ENCODE peak calls at places on chromosomes 3 and 15, in seven cellular contexts. U is foreskin fibroblast; X is BE2C; T is dorsolateral prefrontal cortex; N is pancreas; B is brain microvascular endothelial cell; R is CD8-positive, alpha-beta T cell. K is an unnamed sample.

GRCh38 chr3:78804251-78805037 is 963.4 kb downstream of the ROBO1 start:
- DNase-seq in U (no peak), N (no peak), R (no peak), X (no peak), B (no peak), T (no peak), K (no peak)

GRCh38 chr3:151835751-151836550 is 22.0 kb downstream of the AADAC start:
- DNase-seq in X (no peak), U (no peak), B (peak), R (no peak), N (no peak), T (no peak), K (no peak)

GRCh38 chr3:153855772-153856171 is 265.4 kb upstream of the ARHGEF26 start:
- DNase-seq in R (no peak), B (no peak), N (no peak), X (no peak), U (no peak), T (no peak), K (no peak)

GRCh38 chr3:71210257-71211002 is 373.1 kb downstream of the FOXP1 start:
- DNase-seq in U (peak), B (peak), N (no peak), T (no peak), R (no peak), X (no peak), K (peak)

GRCh38 chr15:74619916-74620635 is 4.4 kb downstream of the CLK3 start:
- DNase-seq in T (no peak), B (no peak), U (no peak), X (no peak), R (no peak), N (peak), K (no peak)

GRCh38 chr3:51722362-51722761 is 15.5 kb downstream of the GRM2 start:
- DNase-seq in R (no peak), T (no peak), U (no peak), B (no peak), N (no peak), X (no peak), K (no peak)

GRCh38 chr3:137792633-137793271 is 28.6 kb downstream of the SOX14 start:
- DNase-seq in X (no peak), N (no peak), R (no peak), U (no peak), T (no peak), B (peak), K (no peak)

GRCh38 chr3:138608322-138609214 is at the start of gene FAIM:
- DNase-seq in B (peak), N (peak), U (peak), X (peak), R (peak), T (peak), K (no peak)

GRCh38 chr3:76131396-76132153 is 346.2 kb upstream of the ZNF717 start:
- DNase-seq in B (peak), T (no peak), X (no peak), U (no peak), R (no peak), N (no peak), K (peak)

GRCh38 chr15:50358805-50359204 is 3.8 kb upstream of the GABPB1 start:
- DNase-seq in T (no peak), N (no peak), B (peak), X (peak), U (peak), R (no peak), K (no peak)

GRCh38 chr3:59483191-59483590 is 433.4 kb upstream of the CFAP20DC start:
- DNase-seq in X (no peak), T (no peak), B (no peak), R (no peak), U (no peak), N (no peak), K (no peak)

GRCh38 chr3:66037330-66037985 is 1.3 kb downstream of the MAGI1 start:
- DNase-seq in X (peak), R (no peak), B (peak), N (peak), U (no peak), T (peak), K (no peak)

GRCh38 chr3:53970656-53971055 is 79.0 kb upstream of the SELENOK start:
- DNase-seq in T (no peak), U (no peak), R (no peak), N (no peak), X (no peak), B (no peak), K (no peak)

GRCh38 chr3:146521356-146521755 is 23.1 kb downstream of the PLSCR1 start:
- DNase-seq in N (no peak), U (no peak), R (no peak), T (no peak), B (no peak), X (no peak), K (no peak)

GRCh38 chr3:3209057-3209456 is 29.6 kb upstream of the CRBN start:
- DNase-seq in B (no peak), T (no peak), U (no peak), X (no peak), R (no peak), N (no peak), K (no peak)

GRCh38 chr3:122563717-122564025 is 429 bp downstream of the PARP9 start:
- DNase-seq in N (no peak), U (no peak), X (no peak), R (peak), T (no peak), B (no peak), K (no peak)

GRCh38 chr3:8445861-8446260 is 55.8 kb upstream of the LMCD1 start:
- DNase-seq in T (no peak), B (peak), X (no peak), N (no peak), U (peak), R (no peak), K (no peak)

GRCh38 chr3:137766069-137766960 is 2.2 kb downstream of the SOX14 start:
- DNase-seq in N (no peak), X (no peak), T (no peak), R (no peak), U (no peak), B (no peak), K (no peak)

GRCh38 chr15:61380270-61380669 is 151.2 kb upstream of the RORA start:
- DNase-seq in X (no peak), U (no peak), R (no peak), N (no peak), B (no peak), T (no peak), K (no peak)

GRCh38 chr3:41356775-41357174 is 157.5 kb downstream of the CTNNB1 start:
- DNase-seq in N (no peak), U (no peak), R (no peak), T (no peak), B (no peak), X (no peak), K (no peak)

GRCh38 chr3:186362409-186362757 is 349 bp upstream of the DGKG start:
- DNase-seq in T (no peak), B (no peak), N (no peak), X (no peak), U (no peak), R (no peak), K (no peak)

GRCh38 chr3:186362988-186363387 is 954 bp upstream of the DGKG start:
- DNase-seq in X (no peak), N (no peak), R (no peak), B (no peak), U (no peak), T (no peak), K (no peak)

GRCh38 chr3:186360779-186361178 is 1.3 kb downstream of the DGKG start:
- DNase-seq in N (no peak), B (no peak), T (peak), R (no peak), X (peak), U (no peak), K (no peak)

GRCh38 chr3:186361612-186362408 is at the start of gene DGKG:
- DNase-seq in T (peak), U (no peak), R (no peak), N (peak), X (peak), B (no peak), K (no peak)

GRCh38 chr3:186361246-186361611 is 805 bp downstream of the DGKG start:
- DNase-seq in N (no peak), X (no peak), R (no peak), T (no peak), B (no peak), U (no peak), K (no peak)
- H3K4me3 ChIP-seq in N (peak), X (peak), R (no peak), T (peak), B (no peak), U (no peak), K (peak)

GRCh38 chr3:96510334-96510733 is 304.1 kb upstream of the EPHA6 start:
- DNase-seq in R (no peak), B (no peak), X (no peak), N (no peak), T (no peak), U (no peak), K (no peak)
- TF ChIP-seq CTCF in R (no peak), B (no peak), X (no peak), N (no peak), T (no peak), U (no peak), K (no peak)

DNA sequence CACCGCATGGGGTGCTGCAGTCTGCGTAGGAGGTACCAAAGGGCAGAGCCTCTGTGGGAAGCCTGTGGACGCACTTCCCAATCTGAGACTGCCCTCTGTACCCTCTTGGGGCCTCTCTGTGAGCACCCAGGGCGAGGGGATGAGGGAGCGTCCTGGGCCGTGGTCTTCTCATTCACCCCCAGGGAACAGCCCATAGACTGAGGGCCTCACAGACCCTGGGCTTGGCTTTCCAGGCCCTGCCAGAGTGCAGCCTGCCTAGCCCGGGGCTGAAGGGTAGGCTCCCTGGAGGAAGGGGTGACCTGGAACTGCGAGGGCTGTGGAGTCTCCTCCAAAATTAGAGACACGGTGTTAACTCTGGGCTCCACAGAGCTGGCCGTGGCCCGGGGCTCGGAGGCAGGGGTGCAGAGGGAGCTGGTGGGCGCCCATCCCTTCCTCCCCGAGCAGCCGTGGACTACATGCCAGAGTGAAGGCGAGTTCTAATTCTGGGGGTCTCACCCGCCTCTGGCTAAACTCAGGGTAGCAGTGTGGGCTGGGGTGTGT is 468 bp upstream of the SPTBN5 start:
- DNase-seq in B (no peak), N (no peak), T (no peak), X (no peak), R (no peak), U (no peak), K (no peak)
- H3K4me3 ChIP-seq in B (no peak), N (peak), T (no peak), X (no peak), R (peak), U (peak), K (no peak)

GRCh38 chr15:90903733-90904536 is 833 bp downstream of the MAN2A2 start:
- DNase-seq in U (no peak), B (no peak), T (no peak), X (no peak), R (no peak), N (no peak), K (no peak)
- TF ChIP-seq CTCF in U (no peak), B (peak), T (no peak), X (peak), R (no peak), N (no peak), K (peak)

DNA sequence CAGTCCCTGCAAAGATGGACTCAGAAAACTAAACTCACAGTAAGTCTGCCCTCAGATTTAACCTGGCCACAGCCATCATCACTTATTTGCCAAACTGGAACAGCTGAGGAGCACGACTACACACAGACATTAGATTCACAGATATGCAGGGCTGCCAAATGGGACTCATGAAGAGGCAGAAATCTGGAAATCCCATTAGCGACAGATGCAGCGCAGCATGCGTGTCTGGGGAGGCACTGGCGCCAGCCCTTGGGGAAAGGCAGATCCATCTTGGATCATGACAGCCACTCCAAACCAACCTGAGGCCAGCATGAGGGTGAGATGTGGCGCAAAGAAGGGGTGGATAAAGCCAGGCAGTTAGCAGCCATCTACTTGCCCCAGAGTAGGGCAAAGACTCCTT is 160.6 kb upstream of the TSC22D2 start:
- DNase-seq in U (no peak), N (no peak), B (no peak), R (no peak), X (peak), T (no peak), K (no peak)
- H3K4me3 ChIP-seq in U (no peak), N (no peak), B (no peak), R (no peak), X (no peak), T (no peak), K (no peak)

DNA sequence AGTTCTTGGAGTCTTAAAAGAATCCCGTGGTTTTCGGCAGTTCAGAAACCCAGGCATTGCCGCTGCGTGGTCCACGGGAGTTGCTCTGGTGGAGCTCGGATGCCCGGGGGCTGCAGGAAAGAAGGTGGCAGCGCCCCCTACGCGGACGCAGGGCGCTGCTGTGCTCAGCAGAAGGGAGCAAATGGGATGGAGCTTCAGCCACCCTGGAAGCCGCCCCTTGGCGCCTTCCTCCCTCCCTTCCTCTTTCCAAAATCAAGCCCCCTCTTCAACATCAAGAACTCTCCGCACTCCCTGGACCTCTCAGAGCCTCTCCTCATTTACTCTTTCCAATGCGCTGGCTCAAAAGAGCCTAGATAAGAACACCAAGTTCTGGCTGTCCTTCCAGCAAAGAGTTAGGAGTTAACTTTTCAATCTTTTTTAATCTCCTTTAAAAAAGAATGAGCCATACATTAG is 880 bp upstream of the CHRNA7 start:
- DNase-seq in N (peak), X (peak), B (no peak), T (peak), R (no peak), U (no peak), K (no peak)
- TF ChIP-seq CTCF in N (no peak), X (peak), B (peak), T (peak), R (no peak), U (no peak), K (peak)

K was measured in epithelial cell of proximal tubule.